ENCODE peak calls at places on chromosomes 13 and 19, in six cellular contexts. M is mucosa of descending colon; V is neuronal stem cell; L is A549; J is effector memory CD4-positive, alpha-beta T cell; K is PC-9. G is an unnamed sample. For H3K4me1, the result is how much of the 10 kb centered on the place peaks cover.

GRCh38 chr13:49655906-49656305 is 27.6 kb downstream of the ARL11 start:
- DNase-seq in J (no peak), V (no peak), M (no peak), L (no peak), K (no peak), G (no peak)

GRCh38 chr13:71867101-71867814 is at the start of gene DACH1:
- DNase-seq in L (no peak), J (no peak), V (peak), K (peak), M (peak), G (no peak)

GRCh38 chr19:11560404-11560988 is 1.5 kb upstream of the ELOF1 start:
- DNase-seq in J (peak), L (no peak), K (peak), V (peak), M (no peak), G (peak)

GRCh38 chr19:48183356-48183755 is 12.9 kb downstream of the ZSWIM9 start:
- DNase-seq in V (no peak), K (no peak), L (no peak), M (no peak), J (no peak), G (no peak)

GRCh38 chr13:25771641-25772478 is 280.0 kb downstream of the SHISA2 start:
- DNase-seq in M (no peak), L (no peak), J (no peak), V (no peak), K (no peak), G (no peak)

GRCh38 chr19:42010245-42011126 is 16.5 kb upstream of the ATP1A3 start:
- DNase-seq in K (no peak), J (no peak), M (no peak), V (no peak), L (no peak), G (no peak)

GRCh38 chr13:40316301-40316700 is 350.1 kb downstream of the FOXO1 start:
- DNase-seq in L (no peak), M (no peak), J (no peak), K (no peak), V (no peak), G (no peak)

GRCh38 chr13:40109324-40109958 is 454.0 kb downstream of the COG6 start:
- DNase-seq in M (no peak), J (no peak), L (peak), K (peak), V (no peak), G (no peak)

GRCh38 chr13:46738055-46738454 is 58.9 kb downstream of the ESD start:
- DNase-seq in K (no peak), J (no peak), L (no peak), M (no peak), V (no peak), G (no peak)

GRCh38 chr19:49988433-49988832 is 27.5 kb upstream of the SIGLEC11 start:
- DNase-seq in M (no peak), L (no peak), V (no peak), K (no peak), J (no peak), G (no peak)

GRCh38 chr19:41945135-41945766 is 13.9 kb downstream of the RABAC1 start:
- DNase-seq in V (no peak), L (no peak), J (peak), M (peak), K (no peak), G (no peak)

GRCh38 chr13:44508562-44509062 is 67.5 kb downstream of the TSC22D1 start:
- DNase-seq in J (no peak), M (no peak), K (no peak), V (no peak), L (no peak), G (no peak)

GRCh38 chr13:111037838-111038397 is 77.2 kb upstream of the ARHGEF7 start:
- DNase-seq in J (no peak), V (no peak), M (no peak), L (no peak), K (no peak), G (no peak)

GRCh38 chr19:36417752-36418286 is 625 bp downstream of the ZFP82 start:
- DNase-seq in V (no peak), K (no peak), M (no peak), L (no peak), J (no peak), G (no peak)

GRCh38 chr13:37029617-37030016 is 29.0 kb downstream of the EXOSC8 start:
- DNase-seq in K (no peak), M (no peak), J (no peak), L (no peak), V (no peak), G (no peak)

GRCh38 chr19:13006431-13007281 is 11.4 kb downstream of the NFIX start:
- DNase-seq in L (no peak), J (no peak), V (no peak), K (no peak), M (no peak), G (no peak)

GRCh38 chr19:14371321-14371821 is 9.9 kb upstream of the ADGRE5 start:
- DNase-seq in V (no peak), M (no peak), J (no peak), K (no peak), L (no peak), G (no peak)

GRCh38 chr13:36431204-36432105 is 840 bp upstream of the CCNA1 start:
- DNase-seq in V (peak), M (no peak), J (no peak), L (no peak), K (no peak), G (no peak)

GRCh38 chr13:23020246-23020843 is 160.4 kb upstream of the SGCG start:
- DNase-seq in L (peak), K (peak), V (peak), M (no peak), J (peak), G (peak)

GRCh38 chr13:26458196-26458734 is 99.2 kb upstream of the WASF3 start:
- DNase-seq in L (no peak), M (no peak), J (no peak), K (no peak), V (no peak), G (no peak)

GRCh38 chr19:42497492-42498226 is 30.6 kb downstream of the CEACAM1 start:
- DNase-seq in K (no peak), M (peak), J (no peak), L (peak), V (no peak), G (no peak)

GRCh38 chr19:10454267-10454666 is 33.9 kb downstream of the PDE4A start:
- DNase-seq in J (no peak), V (peak), K (no peak), M (no peak), L (no peak), G (peak)

GRCh38 chr19:30857966-30858490 is 485.8 kb downstream of the ZNF536 start:
- DNase-seq in J (no peak), K (no peak), M (no peak), L (no peak), V (no peak), G (no peak)

GRCh38 chr13:99867535-99868271 is 103.9 kb downstream of the ZIC5 start:
- DNase-seq in V (no peak), J (no peak), K (no peak), M (no peak), L (no peak), G (no peak)

GRCh38 chr19:4449022-4449825 is 8.4 kb downstream of the UBXN6 start:
- DNase-seq in V (no peak), J (no peak), M (no peak), L (no peak), K (no peak), G (no peak)

DNA sequence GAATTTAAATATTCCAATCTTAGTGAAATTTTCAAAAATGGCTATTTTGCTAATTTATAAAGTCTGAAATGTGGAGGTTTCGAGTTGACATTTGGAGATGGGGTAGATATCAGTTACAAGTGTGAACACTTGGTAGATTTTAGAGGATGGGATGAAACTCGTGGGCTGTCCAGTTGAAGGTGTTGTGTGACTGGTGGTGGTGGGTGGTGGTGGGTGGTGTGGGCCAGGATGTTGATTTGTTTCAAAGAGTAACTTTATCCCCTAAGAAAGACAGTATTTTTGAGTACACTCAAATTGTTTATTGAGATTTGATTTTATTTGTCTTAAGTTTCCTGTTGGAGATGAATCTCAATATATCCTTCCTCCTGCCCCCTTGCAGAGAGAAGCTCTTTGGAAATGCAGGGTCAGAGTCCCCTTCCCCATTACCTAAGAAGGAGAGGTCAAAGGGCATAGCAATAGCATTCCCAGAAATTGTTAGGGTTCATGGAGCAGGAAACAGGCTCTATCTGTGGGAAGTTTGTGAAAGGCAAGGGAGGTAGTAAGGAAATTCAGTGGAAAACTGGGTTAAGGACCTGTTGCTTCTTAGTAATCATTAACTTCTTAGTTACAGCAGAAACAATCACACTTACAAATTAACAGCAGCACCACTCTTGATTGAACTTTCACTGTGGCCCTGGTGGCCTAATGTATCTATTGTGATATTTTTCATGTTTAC is 133.6 kb upstream of the RNF113B start:
- DNase-seq in V (no peak), M (no peak), K (no peak), J (no peak), L (no peak), G (no peak)
- H3K4me1 ChIP-seq in V (under half), M (under half), K (under half), J (under half), L (under half), G (under half)

GRCh38 chr19:6239401-6239844 is 40.4 kb downstream of the MLLT1 start:
- DNase-seq in V (no peak), L (no peak), M (peak), K (no peak), J (no peak), G (no peak)

GRCh38 chr19:6241680-6242079 is 38.1 kb downstream of the MLLT1 start:
- DNase-seq in L (no peak), J (no peak), V (no peak), K (no peak), M (peak), G (no peak)

GRCh38 chr19:6241056-6241455 is 38.7 kb downstream of the MLLT1 start:
- DNase-seq in L (no peak), J (no peak), M (peak), K (no peak), V (no peak), G (no peak)

GRCh38 chr19:6239871-6240676 is 39.7 kb downstream of the MLLT1 start:
- DNase-seq in L (no peak), J (no peak), K (no peak), V (no peak), M (peak), G (no peak)

GRCh38 chr19:6242677-6243076 is 37.1 kb downstream of the MLLT1 start:
- DNase-seq in M (peak), K (no peak), L (no peak), V (no peak), J (no peak), G (no peak)
- H3K4me1 ChIP-seq in M (under half), K (under half), L (under half), V (under half), J (under half), G (under half)

GRCh38 chr19:18484992-18485391 is 36.9 kb downstream of the ELL start:
- DNase-seq in M (no peak), V (no peak), L (no peak), K (no peak), J (no peak), G (no peak)

GRCh38 chr19:18483119-18483518 is 38.8 kb downstream of the ELL start:
- DNase-seq in K (no peak), V (no peak), M (no peak), L (no peak), J (no peak), G (no peak)

GRCh38 chr19:18478545-18479311 is 40.8 kb upstream of the ISYNA1 start:
- DNase-seq in M (peak), J (peak), K (peak), L (peak), V (no peak), G (no peak)

GRCh38 chr19:18479964-18480723 is 41.7 kb downstream of the ELL start:
- DNase-seq in K (no peak), V (no peak), M (peak), L (no peak), J (no peak), G (no peak)

GRCh38 chr19:18481505-18482222 is 40.2 kb downstream of the ELL start:
- DNase-seq in K (no peak), V (no peak), L (no peak), J (no peak), M (no peak), G (no peak)
- H3K4me1 ChIP-seq in K (under half), V (under half), L (under half), J (half or more), M (half or more), G (under half)

GRCh38 chr13:30745917-30746686 is 10.8 kb downstream of the ALOX5AP start:
- DNase-seq in V (no peak), K (no peak), M (peak), L (no peak), J (no peak), G (no peak)

GRCh38 chr13:30744056-30744684 is 8.8 kb downstream of the ALOX5AP start:
- DNase-seq in L (peak), V (no peak), K (peak), J (peak), M (peak), G (no peak)

GRCh38 chr13:30742896-30743295 is 7.6 kb downstream of the ALOX5AP start:
- DNase-seq in K (no peak), L (no peak), M (no peak), V (no peak), J (no peak), G (no peak)

GRCh38 chr13:30744686-30745085 is 9.3 kb downstream of the ALOX5AP start:
- DNase-seq in M (no peak), K (no peak), L (no peak), V (no peak), J (no peak), G (no peak)

DNA sequence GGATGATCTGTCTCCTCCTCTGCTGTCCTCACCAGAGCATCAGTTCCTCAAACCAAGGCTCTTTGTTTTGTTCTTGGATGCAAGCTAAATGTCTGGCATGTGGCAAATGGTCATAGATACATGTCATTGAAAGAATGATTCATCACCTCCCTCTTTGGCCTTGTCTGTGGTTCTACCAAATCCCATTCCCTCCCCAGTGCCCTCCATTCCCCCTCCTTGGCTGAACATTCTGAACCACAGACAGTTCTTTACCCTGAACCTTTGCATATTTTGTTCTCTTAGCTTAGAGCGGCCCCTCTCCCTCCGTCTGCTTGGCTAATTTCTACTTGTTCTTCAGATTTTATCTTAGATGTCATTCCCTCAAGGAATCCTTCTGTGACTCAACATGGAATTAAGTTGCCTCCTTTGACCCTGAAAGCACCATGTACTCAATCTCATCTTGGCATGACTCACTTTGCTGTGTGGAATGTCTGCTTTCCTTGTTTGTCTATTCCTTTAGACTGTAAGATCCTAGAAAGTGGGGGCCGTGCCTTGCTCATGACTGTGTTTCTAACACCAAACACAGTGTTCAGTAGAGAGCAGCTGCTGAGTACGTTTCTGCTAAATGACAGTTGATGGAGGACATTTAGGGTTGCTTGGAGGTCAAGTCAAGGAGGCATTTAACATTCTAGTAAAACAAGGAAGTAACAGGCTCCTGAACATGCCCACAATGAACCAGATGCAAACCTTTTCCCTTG is 8.1 kb downstream of the ALOX5AP start:
- DNase-seq in M (no peak), J (no peak), K (peak), V (no peak), L (peak), G (no peak)
- H3K4me1 ChIP-seq in M (under half), J (under half), K (half or more), V (under half), L (half or more), G (under half)

GRCh38 chr19:38701455-38702063 is 42.7 kb downstream of the CAPN12 start:
- DNase-seq in K (no peak), L (no peak), M (no peak), V (no peak), J (no peak), G (no peak)

GRCh38 chr19:38700933-38701454 is 43.3 kb downstream of the CAPN12 start:
- DNase-seq in M (no peak), K (no peak), J (no peak), L (no peak), V (no peak), G (no peak)

GRCh38 chr19:38699027-38699346 is 45.3 kb downstream of the CAPN12 start:
- DNase-seq in V (no peak), L (no peak), K (no peak), M (no peak), J (no peak), G (no peak)

GRCh38 chr19:38699647-38700349 is 44.5 kb downstream of the CAPN12 start:
- DNase-seq in K (no peak), J (no peak), L (no peak), V (no peak), M (no peak), G (no peak)

GRCh38 chr19:38700350-38700932 is 43.8 kb downstream of the CAPN12 start:
- DNase-seq in M (no peak), V (no peak), J (no peak), L (no peak), K (no peak), G (no peak)
- H3K4me1 ChIP-seq in M (under half), V (under half), J (under half), L (half or more), K (under half), G (under half)

G was measured in NT2/D1.